ENCODE peak calls at places on chromosomes 4 and X, in eight cellular contexts. L is skeletal muscle cell; I is iPS-NIHi11; W is stimulated activated CD4-positive, alpha-beta T cell treated with anti-CD3 and anti-CD28 coated beads, Interleukin-1b, Interleukin-23, amount 100 ng/mL, for 4 hours; Q is GM23338; V is activated CD8-positive, alpha-beta memory T cell treated with anti-CD3 and anti-CD28 coated beads for 48 hours; S is astrocyte of the cerebellum; G is NCI-H510A treated with DMSO at 0.1 percent for 48 hours. T is an unnamed sample.

GRCh38 chr4:83029688-83030087 is 5.3 kb upstream of the COPS4 start:
- DNase-seq in L (no peak), W (no peak), S (no peak), Q (no peak), G (no peak), I (no peak), V (no peak), T (no peak)

GRCh38 chrX:38799995-38800394 is 1.3 kb upstream of the MID1IP1 start:
- DNase-seq in Q (no peak), G (no peak), S (no peak), W (no peak), I (no peak), V (no peak), L (no peak), T (peak; percentile 12)

GRCh38 chr4:88743696-88744095 is 46.1 kb upstream of the NAP1L5 start:
- DNase-seq in W (no peak), V (no peak), G (no peak), S (peak; percentile 52), I (no peak), L (peak; percentile 31), Q (no peak), T (no peak)

GRCh38 chr4:141614878-141615586 is 21.4 kb upstream of the IL15 start:
- DNase-seq in S (no peak), W (no peak), V (no peak), L (no peak), I (no peak), Q (no peak), G (no peak), T (no peak)

GRCh38 chrX:130086414-130087207 is 23.7 kb downstream of the ELF4 start:
- DNase-seq in L (no peak), S (no peak), W (peak; percentile 29), Q (no peak), I (no peak), V (no peak), G (no peak), T (no peak)

GRCh38 chr4:183158062-183158461 is 59.0 kb downstream of the WWC2 start:
- DNase-seq in I (no peak), Q (no peak), W (no peak), G (no peak), S (peak; percentile 23), V (no peak), L (peak; percentile 58), T (no peak)

GRCh38 chrX:106484233-106484632 is 127.5 kb upstream of the RADX start:
- DNase-seq in Q (no peak), S (no peak), W (no peak), G (no peak), L (no peak), I (no peak), V (no peak), T (no peak)

GRCh38 chr4:141502755-141503154 is 133.6 kb upstream of the IL15 start:
- DNase-seq in L (no peak), I (no peak), V (no peak), G (no peak), S (no peak), Q (no peak), W (no peak), T (no peak)

GRCh38 chr4:7357296-7357680 is 77.4 kb downstream of the PSAPL1 start:
- DNase-seq in Q (no peak), S (no peak), L (no peak), G (no peak), V (no peak), W (no peak), I (no peak), T (no peak)

GRCh38 chr4:40316333-40316781 is 18.8 kb upstream of the CHRNA9 start:
- DNase-seq in L (peak; percentile 80), W (no peak), G (no peak), Q (no peak), I (no peak), V (no peak), S (peak; percentile 93), T (no peak)

GRCh38 chr4:165248102-165248501 is 40.7 kb downstream of the KLHL2 start:
- DNase-seq in I (no peak), S (no peak), Q (no peak), G (no peak), L (no peak), W (no peak), V (no peak), T (no peak)

GRCh38 chr4:15232725-15233597 is 194.9 kb upstream of the C1QTNF7 start:
- DNase-seq in Q (no peak), S (peak; percentile 60), W (no peak), L (peak; percentile 47), V (no peak), I (no peak), G (peak; percentile 8), T (peak; percentile 33)

GRCh38 chr4:77044458-77045124 is 31.2 kb downstream of the CCNI start:
- DNase-seq in I (no peak), S (peak; percentile 68), W (no peak), Q (peak; percentile 78), V (no peak), G (peak; percentile 69), L (peak; percentile 49), T (peak; percentile 9)

GRCh38 chrX:155632424-155633100 is 19.8 kb upstream of the TMLHE start:
- DNase-seq in S (no peak), Q (no peak), V (no peak), L (no peak), I (no peak), G (no peak), W (no peak), T (no peak)

GRCh38 chrX:129540725-129541184 is 696 bp downstream of the OCRL start:
- DNase-seq in W (no peak), S (no peak), L (no peak), I (no peak), G (peak; percentile 1), V (no peak), Q (peak; percentile 3), T (peak; percentile 12)

GRCh38 chrX:154351183-154352011 is 23.0 kb downstream of the FLNA start:
- DNase-seq in Q (no peak), G (no peak), I (no peak), W (no peak), V (no peak), L (no peak), S (no peak), T (no peak)

GRCh38 chr4:4881432-4881831 is 22.0 kb downstream of the MSX1 start:
- DNase-seq in V (no peak), G (no peak), L (no peak), W (no peak), S (no peak), Q (no peak), I (no peak), T (no peak)

GRCh38 chr4:156754832-156755570 is 216.6 kb downstream of the PDGFC start:
- DNase-seq in L (no peak), I (no peak), S (no peak), V (no peak), Q (no peak), W (no peak), G (no peak), T (no peak)

GRCh38 chrX:103629295-103630170 is 758 bp downstream of the TCEAL1 start:
- DNase-seq in W (no peak), V (no peak), I (peak; percentile 57), G (peak; percentile 38), Q (peak; percentile 79), S (no peak), L (peak; percentile 25), T (peak; percentile 39)

GRCh38 chr4:105613326-105613725 is 60.9 kb downstream of the ARHGEF38 start:
- DNase-seq in S (no peak), V (no peak), I (no peak), Q (no peak), W (no peak), L (no peak), G (peak; percentile 26), T (no peak)

GRCh38 chr4:108171541-108172230 is 3.0 kb upstream of the LEF1 start:
- DNase-seq in G (no peak), L (no peak), I (peak; percentile 17), Q (peak; percentile 62), S (no peak), W (peak; percentile 45), V (peak; percentile 38), T (no peak)

GRCh38 chrX:118975831-118976598 is 1.6 kb downstream of the LONRF3 start:
- DNase-seq in W (peak; percentile 66), S (no peak), L (no peak), G (peak; percentile 9), V (peak; percentile 41), I (peak; percentile 37), Q (peak; percentile 32), T (peak; percentile 69)

GRCh38 chr4:38980903-38981676 is 51.1 kb downstream of the TMEM156 start:
- DNase-seq in W (no peak), G (no peak), Q (no peak), L (peak; percentile 82), I (no peak), S (peak; percentile 16), V (no peak), T (peak; percentile 16)

GRCh38 chrX:1598876-1599790 is 7.7 kb downstream of the AKAP17A start:
- DNase-seq in S (no peak), G (no peak), W (no peak), L (no peak), I (no peak), V (no peak), Q (no peak), T (no peak)

GRCh38 chr4:57074753-57075152 is 35.4 kb downstream of the IGFBP7 start:
- DNase-seq in Q (no peak), I (no peak), G (no peak), L (no peak), V (no peak), S (no peak), W (no peak), T (no peak)

GRCh38 chr4:25915359-25915716 is 1.3 kb downstream of the SMIM20 start:
- DNase-seq in W (no peak), V (no peak), Q (no peak), L (peak; percentile 68), S (no peak), G (no peak), I (no peak), T (no peak)

GRCh38 chrX:67543818-67544217 is at the start of gene AR:
- DNase-seq in I (peak; percentile 51), V (no peak), Q (peak; percentile 76), G (no peak), S (peak; percentile 28), W (no peak), L (peak; percentile 37), T (no peak)